ENCODE peak calls at places on chromosomes 12 and 14, in four cellular contexts. A is K562, L is H1, G is GM12878. R is an unnamed sample.
A peak's percentile ranks its signal among the peaks of the same experiment; 100 is the strongest.

GRCh38 chr12:120121766-120122293 is 5.3 kb upstream of the RAB35 start:
- DNase-seq in A (no peak), L (no peak), G (peak; percentile 88), R (no peak)

GRCh38 chr14:65910108-65910507 is 497.6 kb downstream of the FUT8 start:
- DNase-seq in A (no peak), L (no peak), G (no peak), R (no peak)

GRCh38 chr12:48160807-48161206 is 3.5 kb upstream of the ASB8 start:
- DNase-seq in G (no peak), A (no peak), L (no peak), R (no peak)

GRCh38 chr12:52655720-52656124 is 3.7 kb upstream of the KRT2 start:
- DNase-seq in G (no peak), A (no peak), L (no peak), R (no peak)

GRCh38 chr12:5003025-5003666 is 40.5 kb upstream of the KCNA5 start:
- DNase-seq in G (no peak), A (peak; percentile 39), L (peak; percentile 54), R (peak; percentile 57)

GRCh38 chr14:93239869-93240677 is 33.0 kb downstream of the UBR7 start:
- DNase-seq in G (no peak), L (no peak), A (no peak), R (no peak)

GRCh38 chr12:94717656-94718055 is 67.3 kb upstream of the TMCC3 start:
- DNase-seq in G (no peak), A (no peak), L (no peak), R (no peak)

GRCh38 chr12:50271724-50272247 is 11.5 kb downstream of the LIMA1 start:
- DNase-seq in A (peak; percentile 33), G (no peak), L (no peak), R (no peak)

GRCh38 chr12:20561886-20562285 is 133.2 kb upstream of the SLCO1C1 start:
- DNase-seq in A (no peak), G (no peak), L (no peak), R (no peak)

GRCh38 chr12:101108130-101108529 is 101.9 kb downstream of the SLC5A8 start:
- DNase-seq in A (no peak), G (no peak), L (no peak), R (no peak)

GRCh38 chr12:22577667-22578066 is 33.3 kb upstream of the C2CD5 start:
- DNase-seq in A (no peak), G (no peak), L (no peak), R (no peak)

GRCh38 chr14:87181288-87181687 is 811.7 kb downstream of the GALC start:
- DNase-seq in L (no peak), G (no peak), A (no peak), R (no peak)

GRCh38 chr14:73662439-73663056 is 17.8 kb downstream of the DNAL1 start:
- DNase-seq in G (no peak), A (peak; percentile 17), L (peak; percentile 39), R (peak; percentile 15)

GRCh38 chr12:132729541-132730320 is 19.1 kb downstream of the PGAM5 start:
- DNase-seq in A (no peak), L (no peak), G (no peak), R (peak; percentile 52)

GRCh38 chr12:39490500-39491276 is 47.8 kb upstream of the KIF21A start:
- DNase-seq in L (no peak), A (no peak), G (no peak), R (no peak)
- TF ChIP-seq NRF1 in L (no peak), A (no peak), G (no peak), R (no peak)

GRCh38 chr14:37991027-37991426 is 216.7 kb upstream of the SSTR1 start:
- DNase-seq in L (no peak), G (no peak), A (no peak), R (no peak)

GRCh38 chr14:37988472-37988871 is 219.2 kb upstream of the SSTR1 start:
- DNase-seq in A (no peak), L (no peak), G (no peak), R (no peak)

DNA sequence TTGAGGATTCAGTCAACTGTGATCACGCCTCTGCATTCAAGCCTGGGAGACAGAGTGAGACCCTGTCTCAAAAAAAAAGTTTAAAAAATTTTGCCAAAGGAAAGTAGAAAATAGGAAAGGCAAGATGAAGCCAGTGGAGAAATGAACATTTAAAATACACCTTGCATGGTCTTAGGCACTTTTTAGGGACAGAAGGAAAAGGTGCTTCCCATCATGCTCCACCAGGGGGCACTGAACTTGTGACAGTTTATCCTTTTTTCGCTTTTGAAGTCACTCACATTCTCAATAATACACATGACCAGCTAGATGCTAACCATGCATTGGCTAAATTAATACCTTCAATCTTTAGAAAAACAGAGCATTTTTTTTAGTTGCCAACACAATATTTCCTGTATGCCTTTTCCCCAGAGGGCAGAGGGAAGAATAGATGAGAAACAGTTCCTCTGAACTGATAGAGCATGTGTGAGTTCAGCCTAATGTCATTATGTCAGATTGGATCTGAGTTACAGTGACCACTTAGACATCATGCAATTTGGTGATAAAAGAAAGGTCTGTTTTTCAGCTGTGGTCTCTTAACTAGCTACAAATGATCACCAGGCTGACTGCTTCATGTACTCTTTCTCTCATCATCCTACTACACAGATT is 221.8 kb upstream of the SSTR1 start:
- DNase-seq in G (no peak), A (no peak), L (no peak), R (peak; percentile 2)
- TF ChIP-seq NRF1 in G (no peak), A (no peak), L (no peak), R (no peak)

GRCh38 chr12:42162198-42162597 is 17.5 kb upstream of the GXYLT1 start:
- DNase-seq in G (no peak), L (no peak), A (no peak), R (no peak)
- TF ChIP-seq NRF1 in G (no peak), L (no peak), A (no peak), R (no peak)

GRCh38 chr14:90566481-90566880 is 169.7 kb downstream of the CALM1 start:
- DNase-seq in L (no peak), A (no peak), G (no peak), R (no peak)
- TF ChIP-seq NRF1 in L (no peak), A (no peak), G (no peak), R (no peak)

DNA sequence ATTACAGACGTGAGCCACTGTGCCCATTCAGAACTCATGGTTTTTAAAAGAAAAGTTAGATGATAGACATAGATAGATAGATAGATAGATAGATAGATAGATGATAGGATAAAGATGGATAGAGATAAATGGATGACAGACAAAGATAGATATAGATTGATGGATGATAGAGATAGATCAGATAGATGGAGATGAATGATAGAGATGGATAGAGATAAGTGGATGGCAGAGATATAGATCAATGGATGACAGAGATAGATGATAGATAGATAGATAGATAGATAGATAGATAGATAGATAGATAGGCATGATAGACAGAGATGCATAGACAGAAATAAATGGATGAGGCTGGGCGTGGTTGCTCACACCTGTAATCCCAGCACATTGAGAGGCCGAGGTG is 13.7 kb upstream of the SLC25A3 start:
- DNase-seq in A (no peak), G (no peak), L (no peak), R (no peak)
- TF ChIP-seq NRF1 in A (no peak), G (no peak), L (no peak), R (no peak)

DNA sequence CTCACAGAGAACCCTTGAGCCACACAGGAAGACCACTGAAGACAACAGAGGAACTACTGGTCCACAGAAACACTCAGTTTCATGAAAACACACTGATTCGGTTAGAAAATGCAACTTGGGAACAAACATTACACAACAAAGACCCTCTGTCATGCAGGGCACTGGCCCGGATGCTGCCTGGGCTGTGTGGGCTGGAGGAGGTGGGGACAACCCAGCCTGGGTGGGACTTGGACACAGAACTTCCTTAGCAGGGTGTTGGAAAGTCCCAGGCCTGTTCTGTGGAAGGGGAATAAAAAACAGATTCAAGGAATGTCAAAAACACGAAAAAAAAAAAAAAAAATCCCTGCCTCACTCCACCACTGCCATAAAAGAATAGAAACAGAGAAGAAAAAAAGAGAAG is 181.0 kb downstream of the MON2 start:
- DNase-seq in L (no peak), G (no peak), A (no peak), R (no peak)
- TF ChIP-seq NRF1 in L (no peak), G (no peak), A (no peak), R (no peak)

GRCh38 chr12:82593901-82594396 is 92.8 kb upstream of the TMTC2 start:
- DNase-seq in L (no peak), G (peak; percentile 49), A (no peak), R (no peak)

GRCh38 chr12:82595946-82596345 is 90.8 kb upstream of the TMTC2 start:
- DNase-seq in A (no peak), L (no peak), G (no peak), R (no peak)

GRCh38 chr12:82593143-82593542 is 93.6 kb upstream of the TMTC2 start:
- DNase-seq in G (peak; percentile 36), L (no peak), A (no peak), R (no peak)

GRCh38 chr12:82596484-82596883 is 90.2 kb upstream of the TMTC2 start:
- DNase-seq in A (no peak), G (no peak), L (no peak), R (no peak)
- TF ChIP-seq NRF1 in A (no peak), G (no peak), L (no peak), R (no peak)

GRCh38 chr14:26735811-26736210 is 138.0 kb upstream of the NOVA1 start:
- DNase-seq in G (no peak), A (no peak), L (no peak), R (no peak)

GRCh38 chr14:26729851-26730250 is 132.0 kb upstream of the NOVA1 start:
- DNase-seq in A (no peak), L (no peak), G (no peak), R (no peak)

DNA sequence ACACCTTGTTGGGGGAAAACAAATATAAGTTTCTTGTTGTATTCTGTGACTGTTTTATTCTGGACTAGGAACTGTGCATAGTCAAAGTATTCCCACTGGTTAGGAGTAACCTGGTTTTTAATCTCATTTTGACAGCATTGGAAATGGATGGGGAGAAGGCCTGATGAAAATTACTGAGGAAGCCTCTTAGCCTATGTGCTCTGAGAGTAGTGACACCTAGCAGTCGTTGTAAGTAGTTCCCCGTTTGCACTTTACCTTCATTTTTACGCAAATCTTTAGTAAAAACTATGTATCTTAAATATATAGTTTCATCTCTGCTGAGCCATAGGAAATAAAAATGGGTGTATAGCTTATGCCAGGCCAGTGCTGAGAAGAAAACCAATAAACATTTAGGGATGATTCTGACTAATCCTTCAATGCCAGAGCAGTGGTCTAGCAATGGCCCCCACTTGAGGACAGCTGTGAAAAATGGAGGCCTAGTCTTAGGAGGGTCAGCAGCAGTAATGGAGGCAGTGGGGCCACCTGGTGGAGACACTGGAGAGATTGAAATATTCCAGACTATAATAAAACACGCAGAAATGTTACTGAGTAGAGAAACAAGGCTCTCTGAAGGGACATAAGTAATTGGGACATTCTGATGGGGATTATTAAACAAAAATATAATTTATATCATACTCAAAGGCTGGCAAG is 133.2 kb upstream of the NOVA1 start:
- DNase-seq in G (no peak), A (peak; percentile 12), L (peak; percentile 17), R (peak; percentile 15)
- TF ChIP-seq NRF1 in G (no peak), A (no peak), L (no peak), R (no peak)

DNA sequence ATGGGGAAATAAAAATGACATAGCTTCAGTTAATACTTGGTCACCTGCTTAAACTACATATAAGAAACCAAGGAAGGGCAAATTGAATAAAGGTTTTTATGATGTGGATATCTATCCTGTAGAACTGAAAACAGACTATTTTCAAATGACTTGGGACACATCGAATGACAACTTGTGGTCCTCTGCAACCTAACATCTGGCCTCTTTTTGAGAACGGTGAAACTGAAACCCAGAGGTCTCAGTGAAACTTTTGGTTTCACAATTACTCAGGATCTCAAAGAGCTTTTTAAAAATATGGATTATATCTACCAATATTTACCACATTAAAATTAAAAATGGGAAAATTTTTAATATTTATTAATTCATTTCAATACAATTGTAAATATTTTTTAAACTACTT is 65.2 kb downstream of the PPP2R5E start:
- DNase-seq in G (peak; percentile 79), A (no peak), L (no peak), R (no peak)
- TF ChIP-seq NRF1 in G (no peak), A (no peak), L (no peak), R (no peak)

R was measured in SK-N-SH.